ENCODE peak calls at places on chromosomes 12 and 14, in four cellular contexts. V, N, S and A are unnamed samples.

GRCh38 chr12:21912318-21912717 is 28.9 kb downstream of the ABCC9 start:
- DNase-seq in V (no peak), N (no peak), S (peak; percentile 10), A (no peak)

GRCh38 chr12:51643951-51644350 is 52.9 kb downstream of the SCN8A start:
- DNase-seq in V (no peak), N (no peak), S (no peak), A (no peak)

GRCh38 chr14:89337161-89337560 is 79.9 kb downstream of the FOXN3 start:
- DNase-seq in V (no peak), N (no peak), S (no peak), A (no peak)

GRCh38 chr12:12600659-12601058 is 11.0 kb upstream of the CREBL2 start:
- DNase-seq in V (no peak), N (peak; percentile 13), S (no peak), A (no peak)

GRCh38 chr12:51449569-51450246 is 25.1 kb downstream of the SLC4A8 start:
- DNase-seq in V (no peak), N (no peak), S (peak; percentile 8), A (no peak)

GRCh38 chr12:63989301-63989845 is 144.9 kb downstream of the SRGAP1 start:
- DNase-seq in V (no peak), N (no peak), S (peak; percentile 51), A (no peak)

GRCh38 chr12:115468087-115468510 is 784.1 kb upstream of the TBX3 start:
- DNase-seq in V (no peak), N (no peak), S (peak; percentile 59), A (no peak)

GRCh38 chr14:90986510-90986909 is 73.9 kb downstream of the RPS6KA5 start:
- DNase-seq in V (no peak), N (no peak), S (no peak), A (no peak)

GRCh38 chr12:62716866-62717477 is 218.0 kb downstream of the PPM1H start:
- DNase-seq in V (no peak), N (no peak), S (no peak), A (no peak)

GRCh38 chr14:93219103-93219726 is 12.2 kb downstream of the UBR7 start:
- DNase-seq in V (no peak), N (no peak), S (peak; percentile 80), A (peak; percentile 64)

GRCh38 chr12:110269622-110270124 is 11.4 kb upstream of the ATP2A2 start:
- DNase-seq in V (no peak), N (no peak), S (peak; percentile 75), A (no peak)